ENCODE peak calls at places on chromosomes 1 and 21, in six cellular contexts. V is GM23338, G is hepatocyte, T is HCT116, J is MM.1S, F is GM23248. X is an unnamed sample.

GRCh38 chr21:46498335-46499050 is 39.8 kb downstream of the DIP2A start:
- DNase-seq in V (no peak), F (no peak), J (no peak), T (peak; percentile 29), G (no peak), X (no peak)

GRCh38 chr1:17605582-17606344 is 66.3 kb downstream of the ARHGEF10L start:
- DNase-seq in G (peak; percentile 41), F (peak; percentile 20), J (no peak), T (no peak), V (no peak), X (no peak)

GRCh38 chr1:51048021-51048420 is 54.0 kb upstream of the C1orf185 start:
- DNase-seq in J (no peak), T (no peak), F (no peak), G (no peak), V (no peak), X (no peak)

GRCh38 chr1:91958926-91959325 is 9.7 kb downstream of the BRDT start:
- DNase-seq in V (no peak), G (no peak), J (no peak), T (no peak), F (no peak), X (no peak)

GRCh38 chr1:202286622-202287097 is 55.1 kb downstream of the UBE2T start:
- DNase-seq in T (no peak), F (no peak), J (no peak), G (no peak), V (no peak), X (no peak)

GRCh38 chr1:7783178-7783711 is 846 bp upstream of the PER3 start:
- DNase-seq in T (no peak), G (peak; percentile 77), V (peak; percentile 83), F (peak; percentile 74), J (peak; percentile 18), X (peak; percentile 31)

GRCh38 chr1:248696261-248696660 is 6.3 kb downstream of the OR14I1 start:
- DNase-seq in J (peak; percentile 56), T (no peak), F (peak; percentile 3), V (no peak), G (no peak), X (peak; percentile 48)

GRCh38 chr1:21663251-21663950 is 5.8 kb downstream of the RAP1GAP start:
- DNase-seq in T (no peak), G (no peak), F (no peak), V (no peak), J (no peak), X (no peak)

GRCh38 chr1:85330711-85331290 is 54.4 kb upstream of the BCL10 start:
- DNase-seq in J (no peak), G (no peak), V (no peak), F (peak; percentile 96), T (no peak), X (no peak)

GRCh38 chr1:26121854-26122773 is 10.5 kb downstream of the PDIK1L start:
- DNase-seq in V (no peak), G (no peak), F (no peak), J (no peak), T (no peak), X (no peak)

GRCh38 chr1:230073371-230074035 is 6.5 kb downstream of the GALNT2 start:
- DNase-seq in J (no peak), F (peak; percentile 82), G (no peak), V (no peak), T (no peak), X (no peak)

GRCh38 chr1:182703539-182703938 is 19.2 kb upstream of the RGS8 start:
- DNase-seq in T (no peak), V (no peak), J (no peak), F (no peak), G (no peak), X (no peak)

GRCh38 chr1:180973360-180973759 is 49.3 kb downstream of the STX6 start:
- DNase-seq in T (no peak), J (no peak), F (no peak), V (no peak), G (no peak), X (no peak)

GRCh38 chr1:31327381-31327780 is 30.5 kb downstream of the ZCCHC17 start:
- DNase-seq in G (no peak), J (no peak), V (no peak), T (no peak), F (peak; percentile 2), X (no peak)

GRCh38 chr1:27473755-27474154 is 16.2 kb downstream of the WASF2 start:
- DNase-seq in F (no peak), G (no peak), J (no peak), V (no peak), T (no peak), X (no peak)

GRCh38 chr1:113333056-113333455 is 57.3 kb upstream of the MAGI3 start:
- DNase-seq in J (no peak), T (no peak), G (no peak), F (no peak), V (no peak), X (no peak)

GRCh38 chr1:16924216-16924918 is 2.6 kb downstream of the CROCC start:
- DNase-seq in V (no peak), F (no peak), J (no peak), T (no peak), G (no peak), X (no peak)

DNA sequence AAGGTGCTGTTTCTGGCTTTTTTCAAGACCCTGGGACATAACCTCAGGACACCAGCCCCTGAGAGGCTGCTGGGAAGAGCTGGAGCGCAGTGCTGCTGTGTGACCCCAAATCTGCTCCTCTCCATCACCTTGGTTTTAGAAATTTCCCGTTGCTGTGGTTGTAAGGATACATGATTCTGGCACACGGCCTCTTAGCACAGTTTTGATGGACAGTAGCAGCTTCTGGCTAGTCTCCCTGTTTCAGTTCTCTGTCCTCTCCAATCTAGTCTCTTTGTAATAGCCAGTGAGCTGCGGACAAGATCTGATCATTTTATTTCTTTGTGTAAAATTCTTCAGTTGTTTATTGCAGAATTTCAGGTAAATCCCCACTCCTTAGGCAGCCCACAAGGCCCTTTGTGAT is 3.1 kb downstream of the CLIC6 start:
- DNase-seq in V (no peak), F (no peak), J (no peak), T (no peak), G (no peak), X (no peak)
- H3K9me2 ChIP-seq in V (no peaks in the 10 kb centered on the region), F (no peaks in the 10 kb centered on the region), J (no peaks in the 10 kb centered on the region), T (no peaks in the 10 kb centered on the region), G (no peaks in the 10 kb centered on the region), X (no peaks in the 10 kb centered on the region)

GRCh38 chr1:224041032-224041431 is 72.9 kb upstream of the FBXO28 start:
- DNase-seq in F (no peak), T (no peak), V (no peak), J (no peak), G (no peak), X (no peak)

GRCh38 chr1:224045556-224045955 is 68.4 kb upstream of the FBXO28 start:
- DNase-seq in V (peak; percentile 17), F (no peak), J (no peak), T (no peak), G (no peak), X (no peak)

GRCh38 chr1:224047538-224047937 is 66.4 kb upstream of the FBXO28 start:
- DNase-seq in T (no peak), V (no peak), J (no peak), F (no peak), G (no peak), X (no peak)

GRCh38 chr1:224042557-224043118 is 71.3 kb upstream of the FBXO28 start:
- DNase-seq in V (no peak), J (no peak), F (no peak), T (no peak), G (no peak), X (no peak)
- TF ChIP-seq EZH2phosphoT487 in V (no peak), J (no peak), F (no peak), T (no peak), G (no peak), X (no peak)

GRCh38 chr21:45253633-45254556 is 33.8 kb downstream of the POFUT2 start:
- DNase-seq in V (no peak), J (no peak), T (no peak), G (no peak), F (no peak), X (no peak)
- H3K9me2 ChIP-seq in V (no peaks in the 10 kb centered on the region), J (no peaks in the 10 kb centered on the region), T (no peaks in the 10 kb centered on the region), G (no peaks in the 10 kb centered on the region), F (no peaks in the 10 kb centered on the region), X (no peaks in the 10 kb centered on the region)

DNA sequence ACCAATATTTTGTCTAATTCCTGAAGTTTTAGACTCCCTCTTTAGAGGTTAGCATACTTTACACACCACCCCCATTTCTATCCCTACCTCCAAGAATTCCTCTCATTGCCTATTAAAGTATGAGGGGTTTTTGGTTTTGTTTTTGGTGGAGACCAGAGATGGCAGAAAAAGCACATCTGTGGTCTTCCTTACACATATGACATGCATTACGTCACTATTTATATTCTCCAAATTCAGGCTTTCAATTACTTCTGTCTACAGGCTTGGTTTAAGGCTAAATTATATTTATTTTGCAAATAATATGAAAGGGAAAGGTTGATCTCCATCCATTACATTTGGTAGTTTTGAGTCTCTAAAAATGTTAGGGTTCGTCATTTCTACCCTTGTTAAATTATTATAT is 674.6 kb downstream of the LMO4 start:
- DNase-seq in G (no peak), V (no peak), F (no peak), T (no peak), J (no peak), X (no peak)
- TF ChIP-seq EZH2phosphoT487 in G (no peak), V (no peak), F (no peak), T (no peak), J (no peak), X (no peak)

DNA sequence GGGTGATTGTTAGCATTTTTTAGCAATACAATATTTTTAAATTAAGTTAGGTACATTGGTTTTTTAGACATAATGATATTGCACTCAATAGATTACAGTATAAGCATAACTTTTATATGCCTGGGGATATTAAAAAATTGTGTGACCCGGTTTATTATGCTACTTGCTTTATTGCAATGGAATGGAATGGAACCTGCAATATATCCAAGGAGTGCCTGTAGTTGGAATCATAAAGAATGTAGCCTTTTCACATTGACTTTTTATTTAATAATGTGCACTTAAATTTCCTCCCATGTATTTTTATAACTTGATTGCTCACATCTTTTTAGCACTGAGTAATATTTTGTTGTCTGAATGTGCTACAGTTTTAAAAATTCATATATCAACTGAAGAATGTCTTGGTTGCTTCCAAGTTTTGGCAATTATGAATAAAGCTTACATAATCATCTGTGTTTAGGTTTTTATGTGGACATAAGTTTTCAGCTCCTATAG is 49.2 kb downstream of the CAMSAP2 start:
- DNase-seq in V (no peak), F (no peak), T (no peak), J (no peak), G (no peak), X (no peak)
- H3K9me2 ChIP-seq in V (no peaks in the 10 kb centered on the region), F (no peaks in the 10 kb centered on the region), T (no peaks in the 10 kb centered on the region), J (no peaks in the 10 kb centered on the region), G (no peaks in the 10 kb centered on the region), X (no peaks in the 10 kb centered on the region)

GRCh38 chr1:20252587-20252986 is 38.1 kb upstream of the VWA5B1 start:
- DNase-seq in J (no peak), T (no peak), G (no peak), F (no peak), V (no peak), X (no peak)

GRCh38 chr1:20250346-20250989 is 40.2 kb upstream of the VWA5B1 start:
- DNase-seq in J (no peak), F (peak; percentile 65), T (no peak), V (no peak), G (peak; percentile 88), X (no peak)

GRCh38 chr1:20248954-20249612 is 41.6 kb upstream of the VWA5B1 start:
- DNase-seq in F (no peak), V (no peak), J (peak; percentile 24), T (no peak), G (no peak), X (peak; percentile 9)
- TF ChIP-seq EZH2phosphoT487 in F (no peak), V (no peak), J (no peak), T (no peak), G (no peak), X (no peak)

GRCh38 chr1:159991513-159991912 is 37.5 kb upstream of the SLAMF9 start:
- DNase-seq in T (no peak), G (peak; percentile 42), F (peak; percentile 4), J (no peak), V (peak; percentile 7), X (peak; percentile 8)
- H3K9me2 ChIP-seq in T (no peaks in the 10 kb centered on the region), G (no peaks in the 10 kb centered on the region), F (no peaks in the 10 kb centered on the region), J (no peaks in the 10 kb centered on the region), V (no peaks in the 10 kb centered on the region), X (no peaks in the 10 kb centered on the region)

X was measured in OCI-LY7.